ENCODE peak calls at places on chromosomes 4 and X, in four cellular contexts. J is AG04450, L is endothelial cell of umbilical vein, B is neural progenitor cell. X is an unnamed sample.

GRCh38 chrX:10048695-10049094 is 81.5 kb downstream of the CLDN34 start:
- DNase-seq in B (no peak), L (no peak), J (no peak), X (no peak)

GRCh38 chrX:7568130-7568529 is 274.8 kb upstream of the VCX start:
- DNase-seq in B (no peak), J (no peak), L (no peak), X (no peak)

GRCh38 chr4:6198768-6199343 is 1.5 kb downstream of the JAKMIP1 start:
- DNase-seq in J (no peak), B (peak), L (no peak), X (no peak)

GRCh38 chr4:80069837-80070788 is 2.9 kb downstream of the ANTXR2 start:
- DNase-seq in L (peak), J (no peak), B (no peak), X (no peak)

GRCh38 chrX:7706032-7706431 is 136.9 kb upstream of the VCX start:
- DNase-seq in L (no peak), J (no peak), B (no peak), X (no peak)

GRCh38 chr4:3865986-3866812 is 100.0 kb downstream of the ADRA2C start:
- DNase-seq in B (no peak), L (no peak), J (no peak), X (no peak)

GRCh38 chrX:119760026-119760902 is 1.9 kb downstream of the SOWAHD start:
- DNase-seq in B (no peak), J (no peak), L (no peak), X (no peak)

GRCh38 chr4:74284074-74284473 is 24.2 kb upstream of the EPGN start:
- DNase-seq in L (no peak), B (no peak), J (no peak), X (peak)

GRCh38 chr4:60590116-60590515 is 610.0 kb upstream of the ADGRL3 start:
- DNase-seq in B (no peak), J (no peak), L (no peak), X (no peak)

GRCh38 chrX:141341341-141341740 is 99.0 kb upstream of the SPANXC start:
- DNase-seq in B (no peak), L (peak), J (peak), X (peak)

GRCh38 chr4:174255790-174256189 is 27.7 kb downstream of the FBXO8 start:
- DNase-seq in B (no peak), L (no peak), J (peak), X (peak)

GRCh38 chr4:184167576-184167975 is 50.1 kb downstream of the ENPP6 start:
- DNase-seq in J (no peak), L (no peak), B (peak), X (no peak)

GRCh38 chr4:80043534-80043933 is 29.5 kb downstream of the ANTXR2 start:
- DNase-seq in L (no peak), J (no peak), B (no peak), X (no peak)

GRCh38 chrX:97842468-97843199 is 958.9 kb downstream of the RPA4 start:
- DNase-seq in L (no peak), J (no peak), B (no peak), X (no peak)

GRCh38 chr4:122170775-122171174 is 18.6 kb downstream of the BLTP1 start:
- DNase-seq in J (no peak), B (no peak), L (no peak), X (no peak)

GRCh38 chr4:159195400-159195799 is 92.5 kb downstream of the RAPGEF2 start:
- DNase-seq in B (no peak), J (no peak), L (no peak), X (no peak)

GRCh38 chr4:40688446-40689095 is 58.9 kb upstream of the RBM47 start:
- DNase-seq in B (no peak), J (no peak), L (no peak), X (no peak)

GRCh38 chr4:108891921-108892320 is 129.1 kb upstream of the ETNPPL start:
- DNase-seq in J (no peak), L (no peak), B (no peak), X (no peak)

GRCh38 chr4:149031399-149031798 is 589.2 kb upstream of the NR3C2 start:
- DNase-seq in J (no peak), B (peak), L (peak), X (peak)

GRCh38 chrX:20266810-20267598 is at the start of gene RPS6KA3:
- DNase-seq in B (peak), L (peak), J (peak), X (peak)

GRCh38 chrX:119488749-119489148 is 20.5 kb downstream of the SLC25A5 start:
- DNase-seq in L (peak), J (no peak), B (peak), X (no peak)

GRCh38 chrX:130645955-130646583 is 244.3 kb downstream of the RBMX2 start:
- DNase-seq in B (no peak), J (no peak), L (no peak), X (no peak)

GRCh38 chr4:2077537-2078460 is 18.7 kb downstream of the NAT8L start:
- DNase-seq in J (no peak), B (no peak), L (no peak), X (no peak)

DNA sequence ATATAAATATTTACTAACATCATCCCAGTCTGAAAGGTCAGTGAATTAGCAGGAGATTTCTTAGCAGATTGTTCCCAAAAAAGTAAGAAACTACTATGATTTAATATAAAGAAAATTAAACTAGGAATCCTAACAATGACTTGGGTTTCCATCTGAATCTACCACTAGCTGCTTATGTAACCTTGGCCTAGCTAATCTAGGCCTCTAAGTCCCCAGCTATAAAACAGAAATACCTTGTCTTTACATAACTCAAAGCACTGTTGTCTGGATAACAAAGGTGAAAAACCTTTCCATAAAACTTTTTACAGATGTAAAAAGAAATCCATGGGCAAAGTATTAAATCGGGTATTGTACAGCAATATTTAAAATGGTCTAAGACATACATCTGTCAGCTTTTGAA is 3.0 kb downstream of the FBXL5 start:
- DNase-seq in J (no peak), B (no peak), L (peak), X (no peak)
- H3K4me3 ChIP-seq in J (no peak), B (no peak), L (no peak), X (no peak)

GRCh38 chr4:185931986-185932385 is 120.0 kb upstream of the SORBS2 start:
- DNase-seq in J (no peak), L (no peak), B (no peak), X (no peak)

GRCh38 chr4:185928761-185929455 is 116.9 kb upstream of the SORBS2 start:
- DNase-seq in L (no peak), B (no peak), J (no peak), X (no peak)

GRCh38 chr4:185933078-185933581 is 121.1 kb upstream of the SORBS2 start:
- DNase-seq in B (no peak), L (peak), J (no peak), X (peak)

GRCh38 chr4:185932491-185932890 is 120.5 kb upstream of the SORBS2 start:
- DNase-seq in L (no peak), J (no peak), B (peak), X (peak)

DNA sequence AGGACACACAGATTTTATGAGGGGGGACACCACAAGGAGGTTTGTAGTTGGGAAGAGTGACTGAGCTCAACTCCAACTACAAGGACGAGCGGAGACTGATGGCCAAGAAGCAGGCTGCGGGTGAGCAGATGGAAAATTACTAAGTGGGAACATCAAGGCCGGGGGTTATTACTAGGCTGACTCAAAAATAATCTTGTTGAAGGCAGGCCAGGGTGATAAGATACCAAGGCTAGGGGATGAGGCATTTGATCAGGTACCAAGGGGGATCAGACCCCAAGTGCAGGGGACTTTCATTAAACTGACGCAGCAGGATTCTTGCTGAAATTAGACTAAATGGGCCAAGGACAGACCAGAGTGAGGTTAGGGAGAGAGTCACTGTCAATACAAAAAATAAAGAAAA is 119.4 kb upstream of the SORBS2 start:
- DNase-seq in B (no peak), J (no peak), L (no peak), X (no peak)
- TF ChIP-seq CTCF in B (no peak), J (no peak), L (no peak), X (no peak)

GRCh38 chrX:41885724-41886123 is 37.6 kb downstream of the CASK start:
- DNase-seq in J (no peak), L (no peak), B (no peak), X (no peak)

GRCh38 chrX:41890026-41890423 is 33.3 kb downstream of the CASK start:
- DNase-seq in J (no peak), B (no peak), L (no peak), X (no peak)

GRCh38 chrX:41889317-41890025 is 33.9 kb downstream of the CASK start:
- DNase-seq in L (peak), J (no peak), B (no peak), X (no peak)

GRCh38 chrX:41887691-41888090 is 35.7 kb downstream of the CASK start:
- DNase-seq in L (no peak), J (no peak), B (no peak), X (no peak)
- H3K4me3 ChIP-seq in L (no peak), J (no peak), B (no peak), X (no peak)

GRCh38 chr4:73252001-73252400 is 6.6 kb downstream of the ANKRD17 start:
- DNase-seq in J (no peak), B (no peak), L (no peak), X (no peak)

GRCh38 chr4:73248416-73248815 is 10.2 kb downstream of the ANKRD17 start:
- DNase-seq in B (no peak), L (no peak), J (no peak), X (no peak)

GRCh38 chr4:73248821-73249220 is 9.8 kb downstream of the ANKRD17 start:
- DNase-seq in J (no peak), B (no peak), L (peak), X (no peak)

GRCh38 chr4:73250642-73251041 is 8.0 kb downstream of the ANKRD17 start:
- DNase-seq in B (no peak), L (no peak), J (no peak), X (no peak)

GRCh38 chr4:73251384-73251783 is 7.2 kb downstream of the ANKRD17 start:
- DNase-seq in L (no peak), J (no peak), B (no peak), X (no peak)
- TF ChIP-seq CTCF in L (no peak), J (no peak), B (no peak), X (no peak)

GRCh38 chr4:19944806-19945205 is 306.9 kb upstream of the SLIT2 start:
- DNase-seq in L (no peak), B (peak), J (no peak), X (no peak)

GRCh38 chr4:19947349-19947748 is 304.4 kb upstream of the SLIT2 start:
- DNase-seq in B (no peak), J (peak), L (no peak), X (peak)

GRCh38 chr4:19945979-19946380 is 305.7 kb upstream of the SLIT2 start:
- DNase-seq in J (peak), B (no peak), L (peak), X (peak)

GRCh38 chr4:19944251-19944650 is 307.5 kb upstream of the SLIT2 start:
- DNase-seq in J (no peak), B (no peak), L (no peak), X (no peak)

GRCh38 chr4:19945501-19945900 is 306.2 kb upstream of the SLIT2 start:
- DNase-seq in L (no peak), B (no peak), J (no peak), X (no peak)
- H3K4me3 ChIP-seq in L (no peak), B (no peak), J (no peak), X (no peak)

GRCh38 chrX:75038925-75039324 is 113.7 kb upstream of the NEXMIF start:
- DNase-seq in B (peak), L (peak), J (no peak), X (no peak)
- TF ChIP-seq CTCF in B (peak), L (no peak), J (peak), X (no peak)

DNA sequence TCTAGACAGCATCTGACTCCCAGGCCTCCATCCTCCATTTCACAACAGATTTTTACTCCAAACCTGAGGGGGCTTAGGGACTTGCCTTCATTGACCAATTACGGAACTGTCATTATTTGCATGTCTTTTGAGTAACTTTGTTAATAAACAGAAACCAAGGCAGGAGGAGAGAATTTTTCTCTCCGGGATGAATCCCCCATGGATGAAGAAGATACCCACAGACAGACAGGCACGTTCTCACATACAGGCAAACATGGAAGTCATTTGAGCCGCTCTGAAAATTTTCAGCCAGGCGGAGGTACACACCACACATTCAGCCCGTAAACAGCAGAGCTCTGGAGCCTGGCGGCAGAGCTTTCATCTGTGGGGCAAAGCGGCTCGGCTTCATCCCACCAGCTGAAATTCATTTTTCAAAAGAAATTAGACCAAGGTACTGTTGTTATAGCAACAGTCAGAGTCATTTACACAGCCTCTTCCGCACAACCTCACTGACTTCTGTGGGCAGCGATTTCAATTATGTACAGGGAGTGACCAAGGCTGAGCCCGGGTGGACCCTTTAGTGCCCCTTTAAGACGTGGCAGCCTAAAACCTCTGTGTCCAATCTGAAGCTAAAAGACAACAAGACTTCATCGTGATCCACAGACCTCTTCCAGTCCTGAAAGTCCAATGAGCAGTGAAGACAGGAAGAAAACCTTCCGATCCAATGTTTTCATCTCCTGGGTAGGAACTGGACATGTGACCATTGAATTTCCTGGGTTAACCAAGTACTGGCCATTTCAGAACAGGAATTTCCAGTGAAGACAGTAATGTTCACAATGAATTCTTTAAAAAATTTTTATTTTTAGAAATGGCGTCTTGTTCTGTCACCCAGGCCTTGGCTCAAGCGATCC is 237.0 kb downstream of the MGST2 start:
- DNase-seq in L (no peak), J (no peak), B (no peak), X (no peak)
- H3K4me3 ChIP-seq in L (no peak), J (no peak), B (no peak), X (no peak)

GRCh38 chr4:138110815-138111214 is 131.3 kb downstream of the SLC7A11 start:
- DNase-seq in B (no peak), J (no peak), L (peak), X (no peak)

GRCh38 chr4:138114434-138114833 is 127.7 kb downstream of the SLC7A11 start:
- DNase-seq in B (no peak), J (no peak), L (peak), X (peak)

GRCh38 chr4:138113819-138114415 is 128.2 kb downstream of the SLC7A11 start:
- DNase-seq in J (peak), B (no peak), L (peak), X (peak)

GRCh38 chr4:138112389-138112788 is 129.8 kb downstream of the SLC7A11 start:
- DNase-seq in L (no peak), J (no peak), B (no peak), X (no peak)

DNA sequence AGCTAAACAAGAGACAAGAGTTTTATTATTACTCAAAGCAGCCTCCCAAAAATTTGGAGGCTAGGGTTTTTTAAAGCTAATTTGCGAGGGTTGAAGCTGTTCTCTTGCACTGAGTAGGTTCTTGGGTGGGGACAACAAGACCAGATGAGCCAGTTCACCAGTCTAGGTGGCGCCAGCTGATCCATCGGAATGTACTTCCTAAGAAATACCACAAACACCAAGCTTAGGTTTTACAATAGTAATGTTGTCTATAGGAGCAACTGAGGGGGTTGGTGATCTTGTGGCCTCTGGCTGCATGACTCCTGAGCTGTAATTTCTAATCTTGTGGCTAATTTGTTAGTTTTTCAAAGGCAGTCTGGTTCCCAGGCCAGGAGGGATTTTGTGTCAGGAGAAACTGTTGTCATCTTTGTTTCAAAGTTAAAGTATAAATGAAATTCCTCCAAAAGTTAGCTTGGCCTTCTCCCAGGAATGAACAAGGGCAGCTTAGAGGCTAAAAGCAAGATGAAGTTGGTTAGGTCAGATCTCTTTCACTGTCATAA is 130.6 kb downstream of the SLC7A11 start:
- DNase-seq in L (peak), J (no peak), B (peak), X (peak)
- TF ChIP-seq CTCF in L (no peak), J (no peak), B (no peak), X (peak)